ENCODE peak calls at places on chromosome 2, in eight cellular contexts. K, N, I, V, Z, R, T and H are unnamed samples.

GRCh38 chr2:177598321-177598922 is 205.8 kb downstream of the AGPS start:
- DNase-seq in K (no peak), N (no peak), I (peak; percentile 70), V (no peak), Z (peak; percentile 52), R (peak; percentile 44), T (peak; percentile 74), H (peak; percentile 62)

GRCh38 chr2:212052412-212053159 is 486.0 kb downstream of the ERBB4 start:
- DNase-seq in K (no peak), N (no peak), I (peak; percentile 66), V (no peak), Z (peak; percentile 87), R (no peak), T (peak; percentile 85), H (peak; percentile 82)

GRCh38 chr2:176744156-176744555 is 468.4 kb upstream of the HNRNPA3 start:
- DNase-seq in K (no peak), N (no peak), I (no peak), V (no peak), Z (no peak), R (no peak), T (no peak), H (no peak)

GRCh38 chr2:32647180-32647651 is 19.4 kb downstream of the TTC27 start:
- DNase-seq in K (no peak), N (no peak), I (peak; percentile 99), V (no peak), Z (peak; percentile 74), R (no peak), T (peak; percentile 88), H (peak; percentile 88)

GRCh38 chr2:222320441-222321395 is 21.9 kb upstream of the PAX3 start:
- DNase-seq in K (peak; percentile 76), N (peak; percentile 68), I (no peak), V (peak; percentile 85), Z (no peak), R (peak; percentile 59), T (peak; percentile 6), H (no peak)

GRCh38 chr2:106189325-106189724 is 4.8 kb downstream of the UXS1 start:
- DNase-seq in K (no peak), N (no peak), I (no peak), V (no peak), Z (no peak), R (no peak), T (no peak), H (no peak)

GRCh38 chr2:120914839-120915521 is 179.3 kb downstream of the GLI2 start:
- DNase-seq in K (no peak), N (peak; percentile 88), I (peak; percentile 93), V (peak; percentile 86), Z (peak; percentile 95), R (peak; percentile 86), T (peak; percentile 87), H (peak; percentile 86)

GRCh38 chr2:102451968-102452367 is 21.1 kb upstream of the SLC9A4 start:
- DNase-seq in K (no peak), N (no peak), I (no peak), V (no peak), Z (no peak), R (no peak), T (peak; percentile 20), H (no peak)

GRCh38 chr2:150042844-150043503 is 444.5 kb downstream of the RND3 start:
- DNase-seq in K (no peak), N (no peak), I (no peak), V (no peak), Z (no peak), R (no peak), T (no peak), H (no peak)

GRCh38 chr2:146642066-146642465 is 1202.8 kb upstream of the ACVR2A start:
- DNase-seq in K (peak; percentile 58), N (no peak), I (no peak), V (peak; percentile 41), Z (no peak), R (no peak), T (peak; percentile 23), H (no peak)

GRCh38 chr2:160228141-160228963 is 28.3 kb upstream of the ITGB6 start:
- DNase-seq in K (no peak), N (no peak), I (peak; percentile 86), V (no peak), Z (peak; percentile 76), R (no peak), T (peak; percentile 93), H (peak; percentile 95)

GRCh38 chr2:149365826-149366583 is 35.6 kb downstream of the LYPD6 start:
- DNase-seq in K (no peak), N (no peak), I (no peak), V (no peak), Z (peak; percentile 24), R (no peak), T (no peak), H (peak; percentile 3)

GRCh38 chr2:609520-610280 is 67.5 kb downstream of the TMEM18 start:
- DNase-seq in K (no peak), N (no peak), I (no peak), V (no peak), Z (no peak), R (no peak), T (no peak), H (no peak)

GRCh38 chr2:220165401-220165800 is 538.0 kb downstream of the SLC4A3 start:
- DNase-seq in K (no peak), N (no peak), I (no peak), V (no peak), Z (no peak), R (no peak), T (no peak), H (no peak)

GRCh38 chr2:7943446-7943845 is 738.4 kb upstream of the ID2 start:
- DNase-seq in K (no peak), N (no peak), I (no peak), V (no peak), Z (no peak), R (no peak), T (no peak), H (no peak)

GRCh38 chr2:26660363-26660962 is 19.3 kb upstream of the CIB4 start:
- DNase-seq in K (no peak), N (no peak), I (no peak), V (no peak), Z (no peak), R (no peak), T (no peak), H (no peak)

GRCh38 chr2:102122115-102122514 is 20.4 kb upstream of the IL1R1 start:
- DNase-seq in K (no peak), N (no peak), I (peak; percentile 94), V (no peak), Z (peak; percentile 91), R (no peak), T (peak; percentile 96), H (peak; percentile 96)

DNA sequence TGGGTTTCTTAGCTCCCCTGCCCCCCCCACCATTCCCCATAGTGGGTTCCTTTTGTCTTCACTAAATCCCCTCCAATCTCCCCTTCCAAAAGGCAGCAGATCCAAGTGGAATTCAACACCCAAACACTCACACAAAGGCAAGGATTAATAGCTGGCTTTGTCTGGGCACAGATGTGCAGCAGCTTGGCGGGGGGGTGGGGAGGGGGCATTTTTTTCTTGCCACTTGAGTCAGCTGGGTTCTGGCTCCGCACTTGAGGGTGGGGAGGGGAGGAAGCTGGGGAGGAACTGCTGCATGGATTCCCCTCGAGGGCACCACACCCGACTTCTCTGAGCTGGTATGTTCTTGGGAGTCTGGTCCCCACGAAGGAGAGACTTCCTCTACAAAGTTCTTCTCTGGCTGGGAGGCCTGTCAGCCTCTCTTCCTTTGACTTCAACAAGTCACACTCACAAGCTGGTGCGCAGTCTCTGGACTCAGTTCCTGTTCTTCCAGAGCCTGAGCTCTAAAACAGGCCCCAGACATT is 36.0 kb downstream of the SERTAD2 start:
- DNase-seq in K (no peak), N (no peak), I (no peak), V (no peak), Z (no peak), R (no peak), T (no peak), H (no peak)
- H3K4me3 ChIP-seq in K (no peak overlapping the region), N (no peak overlapping the region), I (no peak overlapping the region), V (no peak overlapping the region), Z (no peak overlapping the region), R (no peak overlapping the region), T (no peak overlapping the region), H (no peak overlapping the region)

GRCh38 chr2:161312996-161313395 is 4.8 kb downstream of the PSMD14 start:
- DNase-seq in K (no peak), N (no peak), I (no peak), V (no peak), Z (no peak), R (no peak), T (no peak), H (peak; percentile 69)

GRCh38 chr2:161307676-161308075 is 549 bp upstream of the PSMD14 start:
- DNase-seq in K (no peak), N (no peak), I (no peak), V (no peak), Z (peak; percentile 8), R (no peak), T (no peak), H (peak; percentile 3)

GRCh38 chr2:161303535-161304050 is 4.6 kb upstream of the PSMD14 start:
- DNase-seq in K (no peak), N (no peak), I (no peak), V (no peak), Z (no peak), R (no peak), T (no peak), H (no peak)

GRCh38 chr2:161306919-161307318 is 1.3 kb upstream of the PSMD14 start:
- DNase-seq in K (no peak), N (no peak), I (no peak), V (no peak), Z (no peak), R (no peak), T (no peak), H (no peak)

GRCh38 chr2:161308178-161308955 is at the start of gene PSMD14:
- DNase-seq in K (peak; percentile 98), N (peak; percentile 94), I (peak; percentile 92), V (peak; percentile 98), Z (peak; percentile 95), R (peak; percentile 91), T (peak; percentile 94), H (peak; percentile 94)
- TF ChIP-seq CTCF in K (no peak), N (no peak), I (no peak), V (no peak), Z (no peak), R (no peak), T (no peak), H (no peak)

GRCh38 chr2:161243312-161243711 is 64.9 kb upstream of the PSMD14 start:
- DNase-seq in K (no peak), N (no peak), I (no peak), V (no peak), Z (no peak), R (no peak), T (no peak), H (no peak)
- H3K4me3 ChIP-seq in K (no peak overlapping the region), N (no peak overlapping the region), I (no peak overlapping the region), V (no peak overlapping the region), Z (no peak overlapping the region), R (no peak overlapping the region), T (no peak overlapping the region), H (no peak overlapping the region)

DNA sequence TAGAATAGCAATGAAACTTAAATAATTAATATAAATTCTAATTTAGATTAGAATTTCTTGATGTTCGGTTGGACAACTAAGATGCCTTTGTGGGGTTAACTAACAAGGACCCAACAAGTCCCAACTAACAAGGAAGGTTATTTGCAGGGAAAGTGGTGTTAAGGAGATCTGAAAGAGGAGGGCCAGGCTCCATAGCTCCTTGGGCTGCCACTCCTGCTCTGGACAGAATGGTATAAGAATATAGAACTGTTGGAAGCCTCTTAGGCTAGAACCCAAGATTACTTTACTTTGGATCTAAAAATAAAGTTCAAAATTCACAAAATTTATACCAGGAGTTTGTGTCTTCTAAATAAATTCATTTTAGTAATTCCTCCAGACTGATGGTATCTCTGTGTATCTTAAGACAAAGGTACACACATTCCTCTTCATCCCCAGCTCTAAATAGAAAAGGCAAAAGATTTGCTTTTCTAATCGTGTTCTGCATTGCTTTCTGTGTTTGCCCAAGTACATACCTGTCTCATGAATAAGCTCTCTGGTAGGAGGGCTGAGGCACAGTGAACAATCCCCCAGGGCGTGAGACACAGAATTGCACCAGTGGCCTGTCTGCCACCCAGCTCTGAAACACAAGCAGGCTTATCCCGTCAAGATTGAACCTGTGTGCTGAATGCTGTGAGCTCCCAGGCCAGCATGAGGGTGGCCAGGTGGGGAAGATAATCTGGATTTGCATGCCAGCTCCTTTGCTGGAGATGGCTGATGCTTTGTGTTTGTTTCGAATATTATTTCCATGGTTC is 176.0 kb downstream of the ACKR3 start:
- DNase-seq in K (no peak), N (no peak), I (peak; percentile 86), V (no peak), Z (peak; percentile 63), R (no peak), T (peak; percentile 89), H (peak; percentile 77)
- TF ChIP-seq CTCF in K (no peak), N (no peak), I (peak; percentile 21), V (no peak), Z (no peak), R (no peak), T (no peak), H (no peak)